ENCODE peak calls at places on chromosomes 2 and 18, in seven cellular contexts. B is right atrium auricular region, O is AG04450, Y is fibroblast of lung, G is upper lobe of left lung, P is neural progenitor cell, D is cardiac muscle cell. L is an unnamed sample.

GRCh38 chr18:27008575-27008974 is 143.1 kb upstream of the AQP4 start:
- DNase-seq in B (no peak), O (no peak), Y (no peak), G (no peak), P (no peak), D (no peak), L (no peak)

GRCh38 chr2:55119711-55120487 is 69.6 kb upstream of the RTN4 start:
- DNase-seq in B (no peak), O (no peak), Y (peak), G (no peak), P (no peak), D (no peak), L (no peak)

GRCh38 chr2:99066602-99067001 is 74.9 kb upstream of the C2orf15 start:
- DNase-seq in B (no peak), O (peak), Y (peak), G (peak), P (peak), D (peak), L (no peak)

GRCh38 chr2:19439081-19439480 is 80.7 kb upstream of the OSR1 start:
- DNase-seq in B (no peak), O (no peak), Y (no peak), G (no peak), P (no peak), D (no peak), L (no peak)

GRCh38 chr2:230267556-230267955 is 42.0 kb downstream of the SP140 start:
- DNase-seq in B (no peak), O (no peak), Y (no peak), G (no peak), P (no peak), D (no peak), L (no peak)

GRCh38 chr2:112055833-112056625 is 960 bp downstream of the TMEM87B start:
- DNase-seq in B (peak), O (peak), Y (peak), G (peak), P (peak), D (peak), L (no peak)

GRCh38 chr2:158935617-158936016 is 32.8 kb upstream of the TANC1 start:
- DNase-seq in B (no peak), O (no peak), Y (no peak), G (no peak), P (peak), D (no peak), L (no peak)

GRCh38 chr2:171522057-171522803 is at the start of gene CYBRD1:
- DNase-seq in B (peak), O (peak), Y (peak), G (peak), P (peak), D (peak), L (no peak)

GRCh38 chr2:240603846-240604245 is 17.3 kb downstream of the CAPN10 start:
- DNase-seq in B (no peak), O (no peak), Y (no peak), G (no peak), P (no peak), D (no peak), L (no peak)

GRCh38 chr2:235608200-235608591 is 114.4 kb downstream of the AGAP1 start:
- DNase-seq in B (no peak), O (no peak), Y (no peak), G (no peak), P (no peak), D (peak), L (no peak)

GRCh38 chr18:73790582-73790981 is 357.1 kb downstream of the FBXO15 start:
- DNase-seq in B (no peak), O (no peak), Y (no peak), G (no peak), P (no peak), D (no peak), L (no peak)

GRCh38 chr18:23523429-23524212 is 20.3 kb downstream of the RMC1 start:
- DNase-seq in B (no peak), O (no peak), Y (no peak), G (peak), P (no peak), D (no peak), L (no peak)

GRCh38 chr2:157559061-157559460 is 69.6 kb downstream of the ACVR1C start:
- DNase-seq in B (no peak), O (no peak), Y (no peak), G (no peak), P (no peak), D (no peak), L (no peak)

GRCh38 chr2:67399831-67400489 is 2.8 kb downstream of the ETAA1 start:
- DNase-seq in B (no peak), O (no peak), Y (peak), G (no peak), P (no peak), D (peak), L (no peak)

GRCh38 chr2:135471106-135471505 is 59.9 kb downstream of the ZRANB3 start:
- DNase-seq in B (no peak), O (no peak), Y (no peak), G (no peak), P (no peak), D (peak), L (no peak)

GRCh38 chr2:54052825-54053718 is 62.3 kb upstream of the ACYP2 start:
- DNase-seq in B (no peak), O (no peak), Y (no peak), G (no peak), P (peak), D (no peak), L (no peak)

GRCh38 chr2:167478196-167478595 is 589.9 kb downstream of the XIRP2 start:
- DNase-seq in B (no peak), O (no peak), Y (no peak), G (no peak), P (no peak), D (no peak), L (no peak)

GRCh38 chr2:163723881-163724280 is 11.9 kb downstream of the FIGN start:
- DNase-seq in B (no peak), O (no peak), Y (no peak), G (no peak), P (no peak), D (no peak), L (no peak)

GRCh38 chr2:95026471-95027368 is 1.2 kb downstream of the MAL start:
- DNase-seq in B (no peak), O (no peak), Y (no peak), G (no peak), P (no peak), D (no peak), L (no peak)

GRCh38 chr2:32947484-32948143 is 861 bp downstream of the LTBP1 start:
- DNase-seq in B (no peak), O (no peak), Y (peak), G (peak), P (peak), D (peak), L (no peak)

GRCh38 chr2:138321458-138321857 is 180.1 kb upstream of the SPOPL start:
- DNase-seq in B (no peak), O (no peak), Y (no peak), G (no peak), P (no peak), D (no peak), L (no peak)

GRCh38 chr2:110675679-110676078 is 2.2 kb downstream of the BUB1 start:
- DNase-seq in B (no peak), O (no peak), Y (no peak), G (no peak), P (no peak), D (no peak), L (no peak)

GRCh38 chr2:228126401-228126800 is 55.1 kb downstream of the SPHKAP start:
- DNase-seq in B (no peak), O (no peak), Y (no peak), G (no peak), P (no peak), D (no peak), L (no peak)

GRCh38 chr2:230872151-230872967 is 7.6 kb downstream of the ITM2C start:
- DNase-seq in B (no peak), O (no peak), Y (no peak), G (peak), P (no peak), D (no peak), L (no peak)

GRCh38 chr2:11342561-11343343 is 1.7 kb downstream of the ROCK2 start:
- DNase-seq in B (no peak), O (peak), Y (peak), G (no peak), P (peak), D (peak), L (no peak)

GRCh38 chr2:178109813-178110212 is 2.4 kb upstream of the RBM45 start:
- DNase-seq in B (no peak), O (no peak), Y (peak), G (no peak), P (peak), D (peak), L (no peak)

GRCh38 chr2:177549171-177549570 is 156.6 kb downstream of the AGPS start:
- DNase-seq in B (no peak), O (no peak), Y (no peak), G (no peak), P (no peak), D (peak), L (no peak)

GRCh38 chr2:209917154-209917771 is 85.2 kb upstream of the RPE start:
- DNase-seq in B (no peak), O (no peak), Y (no peak), G (no peak), P (no peak), D (no peak), L (no peak)

GRCh38 chr18:79926306-79926705 is 25.1 kb downstream of the SLC66A2 start:
- DNase-seq in B (no peak), O (no peak), Y (no peak), G (peak), P (no peak), D (no peak), L (no peak)

GRCh38 chr18:41703744-41704530 is 251.1 kb upstream of the PIK3C3 start:
- DNase-seq in B (no peak), O (no peak), Y (no peak), G (no peak), P (no peak), D (peak), L (no peak)

GRCh38 chr2:1708476-1709334 is 35.6 kb downstream of the PXDN start:
- DNase-seq in B (no peak), O (no peak), Y (no peak), G (no peak), P (no peak), D (peak), L (no peak)

GRCh38 chr18:46067431-46068007 is 4.5 kb downstream of the PSTPIP2 start:
- DNase-seq in B (no peak), O (no peak), Y (peak), G (no peak), P (no peak), D (peak), L (no peak)

GRCh38 chr2:36287363-36288275 is 68.0 kb upstream of the CRIM1 start:
- DNase-seq in B (no peak), O (peak), Y (peak), G (no peak), P (no peak), D (peak), L (no peak)

GRCh38 chr18:36420826-36421225 is 123.3 kb downstream of the FHOD3 start:
- DNase-seq in B (no peak), O (no peak), Y (no peak), G (no peak), P (no peak), D (no peak), L (no peak)

GRCh38 chr2:118046628-118047210 is 32.8 kb upstream of the CCDC93 start:
- DNase-seq in B (no peak), O (no peak), Y (peak), G (no peak), P (peak), D (peak), L (peak)

GRCh38 chr2:187567126-187567525 is 12.9 kb upstream of the TFPI start:
- DNase-seq in B (no peak), O (peak), Y (peak), G (no peak), P (no peak), D (peak), L (no peak)

GRCh38 chr2:109028280-109028679 is 39.3 kb upstream of the EDAR start:
- DNase-seq in B (no peak), O (no peak), Y (no peak), G (no peak), P (no peak), D (no peak), L (no peak)

GRCh38 chr2:239858179-239858578 is 167.0 kb downstream of the NDUFA10 start:
- DNase-seq in B (no peak), O (no peak), Y (no peak), G (no peak), P (peak), D (peak), L (no peak)

GRCh38 chr18:23365602-23366001 is 87.5 kb upstream of the RIOK3 start:
- DNase-seq in B (peak), O (no peak), Y (peak), G (no peak), P (no peak), D (peak), L (no peak)

DNA sequence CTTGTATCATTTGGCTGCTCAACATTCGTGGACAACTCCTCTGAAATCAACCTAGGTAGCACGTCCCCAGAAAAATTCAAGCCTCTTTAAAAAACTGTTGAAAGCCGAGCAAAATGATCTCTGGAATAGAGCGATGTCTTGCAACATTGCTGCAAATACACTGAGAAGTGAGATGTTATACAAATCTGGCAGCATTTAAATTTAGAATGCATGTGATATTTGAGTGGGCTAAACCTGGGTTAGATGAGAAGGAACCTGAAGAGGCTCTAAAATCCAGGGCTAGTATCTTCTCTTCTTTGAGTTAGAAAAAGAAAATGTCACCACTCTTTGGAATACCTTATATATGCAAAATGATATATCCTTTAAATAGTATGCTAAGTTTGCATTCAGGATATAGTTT is 81.5 kb upstream of the ZBTB14 start:
- DNase-seq in B (no peak), O (no peak), Y (no peak), G (no peak), P (no peak), D (no peak), L (no peak)
- H3K27ac ChIP-seq in B (no peak), O (no peak), Y (no peak), G (no peak), P (no peak), D (no peak), L (no peak)

DNA sequence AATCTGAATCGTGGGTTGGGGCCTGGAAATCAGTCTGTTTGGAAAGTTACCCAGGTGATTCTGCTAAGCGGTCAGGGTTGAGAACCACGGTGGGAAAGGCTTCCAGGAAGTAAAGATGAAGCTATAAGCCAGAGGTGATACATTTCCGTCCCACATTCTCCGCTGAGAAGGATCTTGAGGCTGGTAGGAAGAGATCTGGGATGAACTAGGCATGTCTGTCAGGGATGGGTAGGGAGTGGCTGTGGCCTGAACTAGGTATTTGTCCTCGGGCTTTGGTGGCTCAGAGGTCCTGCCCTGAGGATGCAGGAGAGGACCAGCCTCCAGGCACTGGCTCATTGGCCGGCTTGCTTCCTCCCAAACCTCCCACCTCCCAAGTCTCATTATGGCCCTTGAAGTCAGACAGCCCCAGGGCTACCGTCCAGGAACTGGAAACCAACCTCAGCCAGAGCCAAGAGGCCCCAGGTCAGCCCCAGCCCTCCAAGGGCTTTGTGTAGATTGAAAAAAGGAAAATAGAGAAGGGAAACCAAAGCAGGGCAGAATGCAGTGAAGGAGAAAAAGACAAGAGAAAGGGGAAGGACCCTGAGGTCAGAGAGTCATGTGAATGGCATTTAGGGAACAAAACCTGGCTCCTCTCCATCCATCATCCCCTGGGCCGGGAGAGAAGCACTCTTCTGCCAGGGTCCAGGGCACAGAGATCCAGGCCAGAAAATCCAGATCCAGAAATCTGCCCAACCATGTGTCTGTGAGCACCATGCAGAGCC is 119.5 kb downstream of the ZFP36L2 start:
- DNase-seq in B (no peak), O (no peak), Y (peak), G (peak), P (peak), D (peak), L (no peak)
- H3K27ac ChIP-seq in B (peak), O (peak), Y (peak), G (peak), P (peak), D (peak), L (no peak)

GRCh38 chr2:22942441-22942840 is 442.5 kb upstream of the KLHL29 start:
- DNase-seq in B (no peak), O (no peak), Y (no peak), G (no peak), P (no peak), D (no peak), L (no peak)

GRCh38 chr2:22944141-22944540 is 440.8 kb upstream of the KLHL29 start:
- DNase-seq in B (no peak), O (no peak), Y (no peak), G (no peak), P (no peak), D (no peak), L (no peak)

GRCh38 chr2:22947741-22948140 is 437.2 kb upstream of the KLHL29 start:
- DNase-seq in B (no peak), O (no peak), Y (no peak), G (no peak), P (no peak), D (no peak), L (no peak)

DNA sequence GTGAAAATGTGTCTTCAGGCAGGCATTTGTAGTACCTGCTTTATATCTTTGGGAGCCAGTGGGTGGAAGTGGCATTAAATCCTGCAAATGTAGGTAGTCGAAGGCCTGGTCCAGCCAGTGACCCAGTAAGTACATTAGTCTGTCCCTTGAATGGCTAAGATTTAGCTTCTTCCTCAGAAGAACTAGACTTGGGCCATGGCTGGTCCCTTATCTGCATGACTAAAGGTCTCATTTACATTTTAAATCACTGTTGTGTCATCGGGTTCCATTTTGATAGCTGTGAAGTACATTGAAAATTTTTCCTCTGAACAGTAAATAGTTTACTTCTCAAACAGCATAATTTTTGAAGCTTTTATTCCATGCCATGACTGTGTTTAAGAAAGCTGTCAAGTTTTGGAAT is 438.4 kb upstream of the KLHL29 start:
- DNase-seq in B (no peak), O (no peak), Y (no peak), G (no peak), P (no peak), D (no peak), L (no peak)
- H3K27ac ChIP-seq in B (no peak), O (no peak), Y (no peak), G (no peak), P (no peak), D (no peak), L (no peak)

GRCh38 chr2:238633426-238634328 is 206.9 kb downstream of the ASB1 start:
- DNase-seq in B (no peak), O (no peak), Y (no peak), G (no peak), P (no peak), D (no peak), L (no peak)

GRCh38 chr2:238635637-238636036 is 208.9 kb downstream of the ASB1 start:
- DNase-seq in B (no peak), O (no peak), Y (peak), G (no peak), P (no peak), D (no peak), L (no peak)

GRCh38 chr2:238631491-238632180 is 204.9 kb downstream of the ASB1 start:
- DNase-seq in B (no peak), O (no peak), Y (no peak), G (no peak), P (no peak), D (no peak), L (no peak)

GRCh38 chr2:238634701-238635402 is 208.1 kb downstream of the ASB1 start:
- DNase-seq in B (no peak), O (no peak), Y (no peak), G (no peak), P (no peak), D (no peak), L (no peak)

GRCh38 chr2:238632181-238633060 is 205.7 kb downstream of the ASB1 start:
- DNase-seq in B (no peak), O (no peak), Y (no peak), G (no peak), P (no peak), D (no peak), L (no peak)
- H3K27ac ChIP-seq in B (peak), O (no peak), Y (no peak), G (no peak), P (no peak), D (no peak), L (no peak)

DNA sequence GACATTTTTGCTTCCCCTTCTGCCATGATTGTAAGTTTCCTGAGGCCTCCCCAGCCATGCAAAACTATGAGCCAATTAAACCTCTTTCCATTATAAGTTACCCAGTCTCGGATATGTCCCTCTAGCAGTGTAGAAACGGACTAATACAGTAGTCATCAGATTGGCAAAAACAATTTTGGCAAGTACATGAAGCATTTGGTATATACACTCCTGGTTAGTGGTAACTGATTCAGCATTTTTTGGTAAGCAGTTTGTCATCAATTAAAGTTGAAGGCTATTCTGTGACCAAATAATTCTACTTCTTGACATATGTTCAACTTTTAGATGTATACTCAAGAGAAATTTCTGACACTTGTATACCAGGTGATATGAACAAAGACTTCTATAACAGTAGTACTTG is 190.5 kb upstream of the STON1 start:
- DNase-seq in B (no peak), O (no peak), Y (no peak), G (no peak), P (no peak), D (no peak), L (no peak)
- H3K27ac ChIP-seq in B (no peak), O (no peak), Y (no peak), G (no peak), P (no peak), D (no peak), L (no peak)

GRCh38 chr2:221478106-221478863 is 93.8 kb downstream of the EPHA4 start:
- DNase-seq in B (no peak), O (no peak), Y (no peak), G (no peak), P (no peak), D (no peak), L (no peak)
- H3K27ac ChIP-seq in B (no peak), O (no peak), Y (no peak), G (no peak), P (peak), D (no peak), L (no peak)